ENCODE peak calls at places on chromosomes 2 and 18, in five cellular contexts. One of them, this sample, is unnamed.
A peak's percentile ranks its signal among the peaks of the same experiment; 100 is the strongest.

GRCh38 chr2:12607971-12608370 is 108.8 kb upstream of the TRIB2 start:
- DNase-seq in fibroblast of villous mesenchyme: no peak
- DNase-seq in CD8-positive, alpha-beta T cell: no peak
- DNase-seq in cardiac muscle cell: no peak
- DNase-seq in fibroblast of pulmonary artery: no peak
- DNase-seq in this sample: no peak

GRCh38 chr2:215797676-215798075 is 215.7 kb downstream of the MREG start:
- DNase-seq in fibroblast of villous mesenchyme: peak; percentile 56
- DNase-seq in CD8-positive, alpha-beta T cell: no peak
- DNase-seq in cardiac muscle cell: no peak
- DNase-seq in fibroblast of pulmonary artery: peak; percentile 23
- DNase-seq in this sample: no peak

GRCh38 chr2:11839916-11840315 is 93.5 kb downstream of the LPIN1 start:
- DNase-seq in fibroblast of villous mesenchyme: peak; percentile 67
- DNase-seq in CD8-positive, alpha-beta T cell: no peak
- DNase-seq in cardiac muscle cell: no peak
- DNase-seq in fibroblast of pulmonary artery: no peak
- DNase-seq in this sample: no peak

GRCh38 chr2:207782238-207783030 is 12.7 kb upstream of the FZD5 start:
- DNase-seq in fibroblast of villous mesenchyme: no peak
- DNase-seq in CD8-positive, alpha-beta T cell: no peak
- DNase-seq in cardiac muscle cell: no peak
- DNase-seq in fibroblast of pulmonary artery: no peak
- DNase-seq in this sample: no peak

GRCh38 chr2:19408592-19408991 is 50.2 kb upstream of the OSR1 start:
- DNase-seq in fibroblast of villous mesenchyme: no peak
- DNase-seq in CD8-positive, alpha-beta T cell: no peak
- DNase-seq in cardiac muscle cell: no peak
- DNase-seq in fibroblast of pulmonary artery: peak; percentile 66
- DNase-seq in this sample: no peak

GRCh38 chr2:98280376-98281102 is 65.7 kb upstream of the CNGA3 start:
- DNase-seq in fibroblast of villous mesenchyme: peak; percentile 37
- DNase-seq in CD8-positive, alpha-beta T cell: no peak
- DNase-seq in cardiac muscle cell: no peak
- DNase-seq in fibroblast of pulmonary artery: no peak
- DNase-seq in this sample: no peak

GRCh38 chr2:220991972-220992371 is 580.1 kb downstream of the EPHA4 start:
- DNase-seq in fibroblast of villous mesenchyme: no peak
- DNase-seq in CD8-positive, alpha-beta T cell: no peak
- DNase-seq in cardiac muscle cell: no peak
- DNase-seq in fibroblast of pulmonary artery: no peak
- DNase-seq in this sample: no peak

GRCh38 chr2:11129598-11130449 is 25.4 kb upstream of the SLC66A3 start:
- DNase-seq in fibroblast of villous mesenchyme: no peak
- DNase-seq in CD8-positive, alpha-beta T cell: peak; percentile 90
- DNase-seq in cardiac muscle cell: peak; percentile 90
- DNase-seq in fibroblast of pulmonary artery: peak; percentile 14
- DNase-seq in this sample: no peak

GRCh38 chr2:115165529-115166109 is 723.2 kb downstream of the DPP10 start:
- DNase-seq in fibroblast of villous mesenchyme: peak; percentile 22
- DNase-seq in CD8-positive, alpha-beta T cell: no peak
- DNase-seq in cardiac muscle cell: peak; percentile 69
- DNase-seq in fibroblast of pulmonary artery: peak; percentile 53
- DNase-seq in this sample: no peak

GRCh38 chr2:56376699-56377665 is 193.2 kb downstream of the CCDC85A start:
- DNase-seq in fibroblast of villous mesenchyme: peak; percentile 4
- DNase-seq in CD8-positive, alpha-beta T cell: no peak
- DNase-seq in cardiac muscle cell: no peak
- DNase-seq in fibroblast of pulmonary artery: peak; percentile 17
- DNase-seq in this sample: no peak

GRCh38 chr2:11073251-11073650 is 82.0 kb upstream of the SLC66A3 start:
- DNase-seq in fibroblast of villous mesenchyme: peak; percentile 52
- DNase-seq in CD8-positive, alpha-beta T cell: no peak
- DNase-seq in cardiac muscle cell: peak; percentile 69
- DNase-seq in fibroblast of pulmonary artery: peak; percentile 48
- DNase-seq in this sample: no peak

GRCh38 chr2:150438654-150439053 is 48.8 kb downstream of the RND3 start:
- DNase-seq in fibroblast of villous mesenchyme: no peak
- DNase-seq in CD8-positive, alpha-beta T cell: no peak
- DNase-seq in cardiac muscle cell: no peak
- DNase-seq in fibroblast of pulmonary artery: no peak
- DNase-seq in this sample: no peak

GRCh38 chr2:15050483-15050882 is 418.0 kb downstream of the LRATD1 start:
- DNase-seq in fibroblast of villous mesenchyme: no peak
- DNase-seq in CD8-positive, alpha-beta T cell: no peak
- DNase-seq in cardiac muscle cell: no peak
- DNase-seq in fibroblast of pulmonary artery: no peak
- DNase-seq in this sample: no peak

GRCh38 chr2:30217644-30218361 is 13.5 kb upstream of the LBH start:
- DNase-seq in fibroblast of villous mesenchyme: no peak
- DNase-seq in CD8-positive, alpha-beta T cell: no peak
- DNase-seq in cardiac muscle cell: no peak
- DNase-seq in fibroblast of pulmonary artery: no peak
- DNase-seq in this sample: no peak

GRCh38 chr2:24675338-24675737 is 117.9 kb downstream of the PTRHD1 start:
- DNase-seq in fibroblast of villous mesenchyme: peak; percentile 2
- DNase-seq in CD8-positive, alpha-beta T cell: no peak
- DNase-seq in cardiac muscle cell: no peak
- DNase-seq in fibroblast of pulmonary artery: no peak
- DNase-seq in this sample: no peak

GRCh38 chr18:79200546-79201268 is 131.5 kb downstream of the ATP9B start:
- DNase-seq in fibroblast of villous mesenchyme: peak; percentile 25
- DNase-seq in CD8-positive, alpha-beta T cell: no peak
- DNase-seq in cardiac muscle cell: peak; percentile 14
- DNase-seq in fibroblast of pulmonary artery: peak; percentile 22
- DNase-seq in this sample: no peak

GRCh38 chr2:71154798-71155197 is 24.4 kb downstream of the MPHOSPH10 start:
- DNase-seq in fibroblast of villous mesenchyme: no peak
- DNase-seq in CD8-positive, alpha-beta T cell: no peak
- DNase-seq in cardiac muscle cell: no peak
- DNase-seq in fibroblast of pulmonary artery: no peak
- DNase-seq in this sample: no peak

GRCh38 chr2:5923957-5924945 is 232.1 kb downstream of the SOX11 start:
- DNase-seq in fibroblast of villous mesenchyme: no peak
- DNase-seq in CD8-positive, alpha-beta T cell: no peak
- DNase-seq in cardiac muscle cell: no peak
- DNase-seq in fibroblast of pulmonary artery: no peak
- DNase-seq in this sample: no peak

GRCh38 chr2:5926896-5927512 is 234.8 kb downstream of the SOX11 start:
- DNase-seq in fibroblast of villous mesenchyme: no peak
- DNase-seq in CD8-positive, alpha-beta T cell: no peak
- DNase-seq in cardiac muscle cell: no peak
- DNase-seq in fibroblast of pulmonary artery: no peak
- DNase-seq in this sample: no peak

GRCh38 chr2:5921081-5921642 is 229.0 kb downstream of the SOX11 start:
- DNase-seq in fibroblast of villous mesenchyme: no peak
- DNase-seq in CD8-positive, alpha-beta T cell: no peak
- DNase-seq in cardiac muscle cell: peak; percentile 72
- DNase-seq in fibroblast of pulmonary artery: no peak
- DNase-seq in this sample: no peak

GRCh38 chr2:5925620-5926019 is 233.4 kb downstream of the SOX11 start:
- DNase-seq in fibroblast of villous mesenchyme: no peak
- DNase-seq in CD8-positive, alpha-beta T cell: no peak
- DNase-seq in cardiac muscle cell: no peak
- DNase-seq in fibroblast of pulmonary artery: no peak
- DNase-seq in this sample: no peak
- TF ChIP-seq CTCF in fibroblast of villous mesenchyme: no peak
- TF ChIP-seq CTCF in CD8-positive, alpha-beta T cell: no peak
- TF ChIP-seq CTCF in cardiac muscle cell: no peak
- TF ChIP-seq CTCF in fibroblast of pulmonary artery: no peak
- TF ChIP-seq CTCF in this sample: no peak

DNA sequence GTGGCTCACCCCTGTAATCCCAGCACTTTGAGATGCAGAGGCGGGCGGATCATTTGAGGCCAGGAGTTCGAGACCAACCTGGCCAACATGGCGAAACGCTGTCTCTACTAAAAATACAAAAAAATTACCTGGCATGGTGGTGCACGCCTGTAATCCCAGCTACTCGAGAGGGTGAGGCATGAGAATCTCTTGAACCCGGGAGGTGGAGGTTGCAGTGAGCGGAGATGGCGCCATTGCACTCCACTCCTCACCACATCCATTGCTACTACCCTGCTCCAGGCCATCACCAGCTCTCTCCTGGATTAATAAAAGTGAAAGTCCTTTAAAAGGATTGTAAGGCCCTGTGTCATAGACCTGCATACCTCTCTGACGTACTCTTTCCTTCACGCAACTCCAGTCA is 1.2 kb downstream of the RMP24 start:
- DNase-seq in fibroblast of villous mesenchyme: no peak
- DNase-seq in CD8-positive, alpha-beta T cell: no peak
- DNase-seq in cardiac muscle cell: no peak
- DNase-seq in fibroblast of pulmonary artery: no peak
- DNase-seq in this sample: no peak
- H3K4me3 ChIP-seq in fibroblast of villous mesenchyme: peak overlapping the region; percentile 73
- H3K4me3 ChIP-seq in CD8-positive, alpha-beta T cell: peak overlapping the region; percentile 60
- H3K4me3 ChIP-seq in cardiac muscle cell: peak overlapping the region; percentile 83
- H3K4me3 ChIP-seq in fibroblast of pulmonary artery: peak overlapping the region; percentile 99
- H3K4me3 ChIP-seq in this sample: peak overlapping the region; percentile 90

GRCh38 chr2:74440378-74441110 is 1.2 kb downstream of the RTKN start:
- DNase-seq in fibroblast of villous mesenchyme: peak; percentile 85
- DNase-seq in CD8-positive, alpha-beta T cell: no peak
- DNase-seq in cardiac muscle cell: peak; percentile 95
- DNase-seq in fibroblast of pulmonary artery: peak; percentile 86
- DNase-seq in this sample: peak; percentile 48
- TF ChIP-seq CTCF in fibroblast of villous mesenchyme: peak; percentile 32
- TF ChIP-seq CTCF in CD8-positive, alpha-beta T cell: no peak
- TF ChIP-seq CTCF in cardiac muscle cell: peak; percentile 13
- TF ChIP-seq CTCF in fibroblast of pulmonary artery: peak; percentile 12
- TF ChIP-seq CTCF in this sample: no peak

DNA sequence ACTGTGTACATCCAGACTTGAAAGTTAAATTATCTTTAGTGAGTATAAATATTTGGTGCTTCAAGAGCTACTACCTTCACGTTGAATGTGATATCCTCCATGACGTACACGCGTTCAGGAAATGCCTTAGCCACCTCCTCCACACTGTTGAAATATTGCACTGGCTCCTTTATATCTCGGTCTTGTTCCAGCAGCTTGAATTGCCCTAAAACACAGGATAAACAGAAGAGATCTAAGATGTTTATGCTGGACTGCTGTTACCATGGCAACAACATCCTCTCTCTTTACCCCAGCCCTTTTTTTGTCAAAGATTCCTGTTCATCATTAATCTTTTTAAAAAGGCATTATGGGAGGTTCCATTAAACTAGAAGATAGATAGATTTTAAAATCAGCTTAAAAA is 120.3 kb downstream of the MEP1B start:
- DNase-seq in fibroblast of villous mesenchyme: peak; percentile 27
- DNase-seq in CD8-positive, alpha-beta T cell: no peak
- DNase-seq in cardiac muscle cell: no peak
- DNase-seq in fibroblast of pulmonary artery: peak; percentile 97
- DNase-seq in this sample: no peak
- H3K4me3 ChIP-seq in fibroblast of villous mesenchyme: no peak overlapping the region
- H3K4me3 ChIP-seq in CD8-positive, alpha-beta T cell: no peak overlapping the region
- H3K4me3 ChIP-seq in cardiac muscle cell: no peak overlapping the region
- H3K4me3 ChIP-seq in fibroblast of pulmonary artery: no peak overlapping the region
- H3K4me3 ChIP-seq in this sample: no peak overlapping the region

This sample was measured in HFF-Myc.